ENCODE peak calls at places on chromosomes 4 and X, in ten cellular contexts. One of them, this sample, is unnamed.
A peak's percentile ranks its signal among the peaks of the same experiment; 100 is the strongest.

GRCh38 chrX:149831473-149831872 is 49.5 kb upstream of the MAGEA8 start:
- DNase-seq in ecto neural progenitor cell: no peak
- DNase-seq in stimulated activated CD8-positive, alpha-beta memory T cell treated with anti-CD3 and anti-CD28 coated beads, Interleukin-7, amount 100 ng/mL, for 24 hours: no peak
- DNase-seq in MG63: no peak
- DNase-seq in ureter: no peak
- DNase-seq in HCEC 1CT: no peak
- DNase-seq in hippocampal formation: no peak
- DNase-seq in SK-MEL-5: no peak
- DNase-seq in nucleus accumbens: no peak
- DNase-seq in ovary: no peak
- DNase-seq in this sample: no peak

GRCh38 chr4:76585897-76586360 is 150.9 kb downstream of the SHROOM3 start:
- DNase-seq in stimulated activated CD8-positive, alpha-beta memory T cell treated with anti-CD3 and anti-CD28 coated beads, Interleukin-7, amount 100 ng/mL, for 24 hours: no peak
- DNase-seq in HCEC 1CT: no peak
- DNase-seq in SK-MEL-5: no peak
- DNase-seq in ecto neural progenitor cell: peak; percentile 89
- DNase-seq in MG63: peak; percentile 29
- DNase-seq in hippocampal formation: peak; percentile 10
- DNase-seq in nucleus accumbens: peak; percentile 5
- DNase-seq in ureter: peak; percentile 84
- DNase-seq in ovary: no peak
- DNase-seq in this sample: no peak

GRCh38 chr4:8238515-8239053 is 31.0 kb upstream of the HTRA3 start:
- DNase-seq in hippocampal formation: no peak
- DNase-seq in ovary: no peak
- DNase-seq in HCEC 1CT: no peak
- DNase-seq in SK-MEL-5: no peak
- DNase-seq in MG63: no peak
- DNase-seq in stimulated activated CD8-positive, alpha-beta memory T cell treated with anti-CD3 and anti-CD28 coated beads, Interleukin-7, amount 100 ng/mL, for 24 hours: no peak
- DNase-seq in nucleus accumbens: no peak
- DNase-seq in ureter: no peak
- DNase-seq in ecto neural progenitor cell: peak; percentile 79
- DNase-seq in this sample: no peak

GRCh38 chrX:48978226-48978625 is 6.6 kb upstream of the KCND1 start:
- DNase-seq in ovary: no peak
- DNase-seq in hippocampal formation: no peak
- DNase-seq in MG63: no peak
- DNase-seq in ureter: no peak
- DNase-seq in SK-MEL-5: no peak
- DNase-seq in nucleus accumbens: no peak
- DNase-seq in stimulated activated CD8-positive, alpha-beta memory T cell treated with anti-CD3 and anti-CD28 coated beads, Interleukin-7, amount 100 ng/mL, for 24 hours: no peak
- DNase-seq in HCEC 1CT: no peak
- DNase-seq in ecto neural progenitor cell: no peak
- DNase-seq in this sample: no peak

GRCh38 chrX:107451754-107452153 is 2.3 kb downstream of the FRMPD3 start:
- DNase-seq in ovary: peak; percentile 26
- DNase-seq in HCEC 1CT: no peak
- DNase-seq in MG63: no peak
- DNase-seq in hippocampal formation: no peak
- DNase-seq in SK-MEL-5: no peak
- DNase-seq in nucleus accumbens: no peak
- DNase-seq in stimulated activated CD8-positive, alpha-beta memory T cell treated with anti-CD3 and anti-CD28 coated beads, Interleukin-7, amount 100 ng/mL, for 24 hours: no peak
- DNase-seq in ureter: no peak
- DNase-seq in ecto neural progenitor cell: no peak
- DNase-seq in this sample: no peak

GRCh38 chr4:76758290-76758882 is 139.6 kb downstream of the SOWAHB start:
- DNase-seq in nucleus accumbens: no peak
- DNase-seq in hippocampal formation: no peak
- DNase-seq in HCEC 1CT: peak; percentile 63
- DNase-seq in ureter: no peak
- DNase-seq in ecto neural progenitor cell: no peak
- DNase-seq in ovary: no peak
- DNase-seq in stimulated activated CD8-positive, alpha-beta memory T cell treated with anti-CD3 and anti-CD28 coated beads, Interleukin-7, amount 100 ng/mL, for 24 hours: no peak
- DNase-seq in SK-MEL-5: peak; percentile 81
- DNase-seq in MG63: peak; percentile 41
- DNase-seq in this sample: peak; percentile 78

GRCh38 chrX:49082472-49082871 is 2.8 kb upstream of the WDR45 start:
- DNase-seq in ecto neural progenitor cell: no peak
- DNase-seq in hippocampal formation: no peak
- DNase-seq in ureter: no peak
- DNase-seq in HCEC 1CT: no peak
- DNase-seq in SK-MEL-5: no peak
- DNase-seq in MG63: no peak
- DNase-seq in ovary: no peak
- DNase-seq in stimulated activated CD8-positive, alpha-beta memory T cell treated with anti-CD3 and anti-CD28 coated beads, Interleukin-7, amount 100 ng/mL, for 24 hours: no peak
- DNase-seq in nucleus accumbens: no peak
- DNase-seq in this sample: no peak

GRCh38 chrX:141619336-141619735 is 29.8 kb downstream of the SPANXA2 start:
- DNase-seq in HCEC 1CT: no peak
- DNase-seq in SK-MEL-5: no peak
- DNase-seq in stimulated activated CD8-positive, alpha-beta memory T cell treated with anti-CD3 and anti-CD28 coated beads, Interleukin-7, amount 100 ng/mL, for 24 hours: no peak
- DNase-seq in ecto neural progenitor cell: no peak
- DNase-seq in hippocampal formation: no peak
- DNase-seq in ureter: no peak
- DNase-seq in MG63: no peak
- DNase-seq in nucleus accumbens: no peak
- DNase-seq in ovary: no peak
- DNase-seq in this sample: no peak

GRCh38 chrX:17635231-17635630 is 102.1 kb upstream of the SCML1 start:
- DNase-seq in ureter: no peak
- DNase-seq in SK-MEL-5: no peak
- DNase-seq in stimulated activated CD8-positive, alpha-beta memory T cell treated with anti-CD3 and anti-CD28 coated beads, Interleukin-7, amount 100 ng/mL, for 24 hours: no peak
- DNase-seq in nucleus accumbens: no peak
- DNase-seq in ecto neural progenitor cell: peak; percentile 87
- DNase-seq in hippocampal formation: no peak
- DNase-seq in HCEC 1CT: no peak
- DNase-seq in MG63: peak; percentile 12
- DNase-seq in ovary: no peak
- DNase-seq in this sample: no peak

GRCh38 chr4:119302073-119302832 is 19.7 kb downstream of the FABP2 start:
- DNase-seq in ureter: no peak
- DNase-seq in HCEC 1CT: no peak
- DNase-seq in hippocampal formation: no peak
- DNase-seq in ecto neural progenitor cell: no peak
- DNase-seq in MG63: no peak
- DNase-seq in ovary: no peak
- DNase-seq in stimulated activated CD8-positive, alpha-beta memory T cell treated with anti-CD3 and anti-CD28 coated beads, Interleukin-7, amount 100 ng/mL, for 24 hours: no peak
- DNase-seq in SK-MEL-5: no peak
- DNase-seq in nucleus accumbens: no peak
- DNase-seq in this sample: no peak

GRCh38 chrX:150856101-150856500 is 42.4 kb downstream of the CD99L2 start:
- DNase-seq in SK-MEL-5: peak; percentile 17
- DNase-seq in hippocampal formation: no peak
- DNase-seq in stimulated activated CD8-positive, alpha-beta memory T cell treated with anti-CD3 and anti-CD28 coated beads, Interleukin-7, amount 100 ng/mL, for 24 hours: no peak
- DNase-seq in ecto neural progenitor cell: no peak
- DNase-seq in ovary: no peak
- DNase-seq in HCEC 1CT: no peak
- DNase-seq in nucleus accumbens: no peak
- DNase-seq in MG63: no peak
- DNase-seq in ureter: no peak
- DNase-seq in this sample: no peak

GRCh38 chrX:129931411-129932136 is 25.6 kb downstream of the UTP14A start:
- DNase-seq in SK-MEL-5: peak; percentile 91
- DNase-seq in ureter: peak; percentile 94
- DNase-seq in HCEC 1CT: peak; percentile 91
- DNase-seq in ovary: peak; percentile 92
- DNase-seq in stimulated activated CD8-positive, alpha-beta memory T cell treated with anti-CD3 and anti-CD28 coated beads, Interleukin-7, amount 100 ng/mL, for 24 hours: no peak
- DNase-seq in hippocampal formation: peak; percentile 88
- DNase-seq in nucleus accumbens: peak; percentile 69
- DNase-seq in ecto neural progenitor cell: peak; percentile 91
- DNase-seq in MG63: peak; percentile 92
- DNase-seq in this sample: peak; percentile 91